ENCODE peak calls at places on chromosomes 13 and 19, in four cellular contexts. K, I, V and Y are unnamed samples.

GRCh38 chr19:29113838-29114237 is 99.1 kb downstream of the UQCRFS1 start:
- DNase-seq in K (no peak), V (no peak), I (no peak), Y (no peak)

GRCh38 chr13:31706105-31706504 is 33.2 kb upstream of the RXFP2 start:
- DNase-seq in V (no peak), K (no peak), I (no peak), Y (no peak)

GRCh38 chr19:5718579-5719273 is 1.2 kb downstream of the LONP1 start:
- DNase-seq in K (peak), V (peak), I (peak), Y (no peak)

GRCh38 chr19:30356951-30357579 is 15.1 kb upstream of the ZNF536 start:
- DNase-seq in V (no peak), I (no peak), K (no peak), Y (no peak)

GRCh38 chr13:50915562-50915961 is 6.0 kb downstream of the RNASEH2B start:
- DNase-seq in V (no peak), I (no peak), K (no peak), Y (no peak)

GRCh38 chr13:108957369-108958012 is 328.1 kb downstream of the MYO16 start:
- DNase-seq in K (peak), I (peak), V (peak), Y (no peak)

GRCh38 chr19:53961523-53962345 is 1.0 kb upstream of the CACNG8 start:
- DNase-seq in I (no peak), V (no peak), K (no peak), Y (no peak)

GRCh38 chr13:97459215-97459772 is 25.3 kb downstream of the RAP2A start:
- DNase-seq in K (no peak), V (peak), I (no peak), Y (no peak)

GRCh38 chr19:5915782-5916165 is 1.7 kb downstream of the CAPS start:
- DNase-seq in V (no peak), I (no peak), K (no peak), Y (no peak)

GRCh38 chr13:98105929-98106336 is 37.0 kb upstream of the FARP1 start:
- DNase-seq in I (peak), K (peak), V (no peak), Y (no peak)

GRCh38 chr19:41136636-41137035 is 22.4 kb downstream of the CYP2F1 start:
- DNase-seq in I (no peak), V (no peak), K (no peak), Y (no peak)

GRCh38 chr19:51980116-51980736 is 6.4 kb downstream of the ZNF350 start:
- DNase-seq in K (no peak), I (no peak), V (peak), Y (no peak)

GRCh38 chr19:7340959-7341837 is 7.5 kb upstream of the ARHGEF18 start:
- DNase-seq in V (peak), I (peak), K (peak), Y (peak)

GRCh38 chr13:99988469-99989375 is 7.1 kb downstream of the ZIC2 start:
- DNase-seq in K (no peak), I (no peak), V (no peak), Y (peak)

GRCh38 chr13:99985243-99985874 is 3.8 kb downstream of the ZIC2 start:
- DNase-seq in I (no peak), V (no peak), K (no peak), Y (no peak)

GRCh38 chr13:99985886-99986527 is 4.4 kb downstream of the ZIC2 start:
- DNase-seq in I (no peak), V (no peak), K (no peak), Y (no peak)

GRCh38 chr13:99986751-99987150 is 5.2 kb downstream of the ZIC2 start:
- DNase-seq in K (no peak), I (no peak), V (no peak), Y (no peak)

DNA sequence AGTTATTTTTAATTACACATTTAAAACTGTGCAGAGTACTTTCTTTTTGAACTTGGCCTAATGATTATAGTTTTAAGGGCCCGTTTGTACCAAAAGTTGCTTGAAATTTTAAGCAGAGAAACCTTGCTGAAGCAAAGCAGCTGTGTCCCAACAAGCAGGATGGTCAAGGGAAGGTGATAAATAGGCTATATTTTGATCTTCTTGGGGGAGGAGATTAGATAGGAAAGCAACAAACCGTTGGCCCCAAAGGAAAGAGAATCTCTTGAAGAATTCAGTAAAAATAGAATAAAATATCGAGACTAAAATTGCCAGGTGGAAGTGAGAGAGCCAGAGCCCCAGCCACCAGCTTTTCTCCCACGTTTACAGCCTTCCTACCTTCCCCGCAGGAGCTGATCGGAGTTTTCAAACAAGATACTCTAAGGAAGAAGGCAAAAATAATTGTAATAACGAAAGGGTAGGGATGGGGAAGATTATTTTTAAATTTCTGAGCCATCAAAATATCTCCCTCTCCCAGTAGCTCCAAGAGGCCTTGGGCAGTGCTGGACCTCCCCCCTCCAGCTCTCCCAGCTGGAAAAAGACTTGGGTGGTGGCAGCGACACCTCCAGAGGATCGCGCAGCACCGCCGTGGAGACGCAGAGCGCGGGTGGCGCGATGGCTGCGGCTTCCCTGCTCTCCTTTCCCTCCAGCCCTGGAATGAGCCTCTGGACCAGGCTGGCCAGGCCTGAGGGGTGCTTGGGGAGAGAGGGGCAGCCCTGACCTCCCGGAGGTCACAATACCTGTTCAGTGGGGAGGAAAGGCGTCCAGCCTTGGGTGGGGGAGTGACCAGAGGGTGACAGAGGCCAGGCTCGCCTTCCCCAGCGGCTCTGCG is 5.8 kb downstream of the ZIC2 start:
- DNase-seq in I (no peak), K (no peak), V (no peak), Y (no peak)
- H3K18ac ChIP-seq in I (no peak), K (no peak), V (no peak), Y (peak)

GRCh38 chr19:13206581-13206980 is 56.4 kb downstream of the IER2 start:
- DNase-seq in K (no peak), V (no peak), I (no peak), Y (no peak)
- H3K4me3 ChIP-seq in K (no peak), V (no peak), I (no peak), Y (no peak)

DNA sequence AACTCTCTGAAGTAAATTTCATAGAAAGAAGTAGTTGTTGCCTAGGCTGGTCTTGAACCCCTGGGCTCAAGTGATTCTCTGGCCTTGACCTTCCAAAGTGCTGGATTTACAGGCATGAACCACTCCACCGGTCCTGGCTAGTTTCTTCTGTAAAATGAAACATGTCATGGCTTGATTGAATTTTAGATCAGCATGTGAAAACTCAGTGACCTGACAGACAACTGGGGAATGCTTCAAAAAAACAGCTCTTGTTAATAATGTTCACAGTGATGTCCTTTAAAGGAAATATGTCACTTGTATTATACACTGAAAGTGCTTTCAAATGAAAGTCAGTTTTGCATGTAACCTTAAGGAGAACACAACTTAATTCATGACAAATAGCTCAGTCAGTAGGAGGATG is 118.2 kb downstream of the KLF5 start:
- DNase-seq in V (no peak), I (no peak), K (no peak), Y (no peak)
- H3K18ac ChIP-seq in V (no peak), I (no peak), K (no peak), Y (no peak)

GRCh38 chr19:38836438-38837303 is 5.1 kb upstream of the ECH1 start:
- DNase-seq in V (peak), I (no peak), K (no peak), Y (no peak)
- H3K4me3 ChIP-seq in V (no peak), I (no peak), K (no peak), Y (no peak)

GRCh38 chr19:4609878-4610511 is 29.3 kb upstream of the TNFAIP8L1 start:
- DNase-seq in V (no peak), K (no peak), I (no peak), Y (no peak)

GRCh38 chr19:4606921-4607678 is 32.2 kb upstream of the TNFAIP8L1 start:
- DNase-seq in V (no peak), K (peak), I (no peak), Y (peak)

GRCh38 chr19:4602915-4603314 is 36.4 kb upstream of the TNFAIP8L1 start:
- DNase-seq in V (no peak), K (no peak), I (no peak), Y (no peak)

GRCh38 chr19:4604912-4605311 is 34.4 kb upstream of the TNFAIP8L1 start:
- DNase-seq in V (no peak), K (no peak), I (no peak), Y (no peak)

GRCh38 chr19:4606181-4606580 is 33.1 kb upstream of the TNFAIP8L1 start:
- DNase-seq in K (no peak), V (no peak), I (no peak), Y (no peak)
- H3K18ac ChIP-seq in K (no peak), V (no peak), I (no peak), Y (no peak)

GRCh38 chr13:36130168-36130541 is 1.0 kb downstream of the DCLK1 start:
- DNase-seq in K (no peak), V (no peak), I (no peak), Y (no peak)
- H3K4me3 ChIP-seq in K (peak), V (no peak), I (no peak), Y (peak)

GRCh38 chr19:35157431-35157830 is 2.9 kb downstream of the FXYD5 start:
- DNase-seq in K (no peak), V (no peak), I (no peak), Y (no peak)

GRCh38 chr19:35161434-35161743 is 6.9 kb downstream of the FXYD5 start:
- DNase-seq in I (no peak), V (no peak), K (no peak), Y (no peak)

GRCh38 chr19:35160629-35161433 is 6.3 kb downstream of the FXYD5 start:
- DNase-seq in I (no peak), V (no peak), K (no peak), Y (no peak)

GRCh38 chr19:35156673-35157014 is 2.1 kb downstream of the FXYD5 start:
- DNase-seq in I (no peak), K (no peak), V (no peak), Y (no peak)

DNA sequence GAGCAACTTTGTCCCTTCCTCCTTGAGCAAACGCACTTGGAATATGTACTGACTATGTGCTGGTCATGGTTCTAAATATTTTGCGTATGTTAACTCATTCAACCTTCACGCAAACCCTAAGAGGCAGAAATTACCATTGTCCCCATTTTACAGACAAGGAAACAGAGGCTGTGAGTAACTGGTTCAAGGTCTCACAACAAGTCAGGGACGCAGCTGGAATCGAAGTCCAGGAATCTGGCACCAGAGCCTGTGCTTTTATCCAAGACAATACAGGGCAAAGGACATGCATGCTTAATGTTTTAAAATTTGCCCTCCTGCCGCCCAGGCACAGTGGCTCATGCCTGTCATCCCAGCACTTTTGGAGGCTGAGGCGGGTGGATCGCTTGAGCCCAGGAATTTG is 5.1 kb downstream of the FXYD5 start:
- DNase-seq in K (no peak), I (no peak), V (no peak), Y (no peak)
- H3K18ac ChIP-seq in K (no peak), I (no peak), V (no peak), Y (no peak)

DNA sequence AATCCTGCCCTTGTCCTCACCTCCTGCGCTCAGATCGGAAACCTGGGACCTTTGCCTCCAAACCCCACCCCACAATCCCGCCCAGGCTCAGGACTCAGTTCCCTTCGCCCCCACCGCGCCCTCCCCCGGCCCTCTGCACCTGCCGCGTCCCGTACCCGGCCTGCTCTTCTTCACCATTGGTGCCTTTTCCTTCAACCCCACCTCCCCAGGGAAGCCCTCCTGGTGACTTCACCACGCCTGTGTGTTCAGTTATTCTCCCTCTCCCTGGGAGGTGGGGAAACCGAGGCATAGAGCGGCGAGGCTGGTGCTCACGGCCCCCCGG is 19.3 kb upstream of the TCF3 start:
- DNase-seq in V (no peak), K (no peak), I (no peak), Y (no peak)
- H3K4me3 ChIP-seq in V (no peak), K (no peak), I (no peak), Y (no peak)

DNA sequence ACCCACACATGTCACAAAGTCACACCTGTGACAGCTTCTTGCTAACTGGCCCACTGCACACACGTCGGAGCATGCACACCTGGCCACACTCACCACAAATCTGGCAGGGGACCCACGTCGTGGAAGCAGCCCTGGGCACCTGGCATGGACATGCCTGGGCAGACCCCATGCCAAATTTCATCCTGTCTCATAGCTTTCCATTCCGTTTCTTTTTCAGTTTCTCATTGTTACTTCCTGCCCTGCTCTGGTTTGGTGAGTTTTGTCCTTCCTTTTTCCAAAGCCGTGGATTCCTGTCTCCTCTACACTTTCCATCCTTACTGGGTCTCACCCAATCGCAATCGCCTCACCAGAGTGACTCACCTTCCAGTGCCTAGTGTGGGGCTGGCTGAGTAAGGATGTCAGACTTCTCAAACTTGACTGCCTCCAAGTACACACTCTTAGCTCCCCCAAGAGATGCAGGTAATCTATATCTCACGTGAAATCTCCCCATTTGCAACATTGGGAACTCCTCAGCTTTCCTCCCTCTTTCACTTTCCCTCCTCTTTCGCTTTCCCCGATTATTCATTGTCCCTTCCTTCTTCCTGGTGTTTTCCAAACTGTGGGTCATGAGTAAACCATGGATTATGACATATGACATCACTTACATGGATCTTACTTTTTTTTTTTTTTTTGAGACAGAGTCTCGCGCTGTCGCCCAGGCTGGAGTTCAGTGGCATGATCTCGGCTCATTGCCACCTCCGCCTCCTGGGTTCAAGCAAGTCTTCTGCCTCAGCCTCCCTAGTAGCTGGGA is 1.6 kb upstream of the BBC3 start:
- DNase-seq in I (peak), V (peak), K (peak), Y (no peak)
- H3K18ac ChIP-seq in I (peak), V (peak), K (peak), Y (peak)